ENCODE peak calls at places on chromosome 3, in eight cellular contexts. D is testis, M is esophagus muscularis mucosa, Q is adrenal gland, O is Peyer's patch, T is IMR-90, I is breast epithelium, J is stomach. C is an unnamed sample.

GRCh38 chr3:126480864-126481263 is 5.2 kb upstream of the ZXDC start:
- DNase-seq in Q (no peak), I (no peak), J (no peak), T (no peak), D (no peak), O (no peak), M (no peak), C (no peak)

GRCh38 chr3:45507820-45508317 is 86.7 kb upstream of the LIMD1 start:
- DNase-seq in D (peak; percentile 44), O (no peak), I (no peak), J (no peak), Q (peak; percentile 32), T (peak; percentile 87), M (no peak), C (no peak)

GRCh38 chr3:191358929-191359328 is 28.6 kb upstream of the UTS2B start:
- DNase-seq in D (no peak), J (no peak), I (no peak), Q (no peak), O (no peak), M (no peak), T (no peak), C (no peak)

GRCh38 chr3:25783661-25784512 is 644 bp upstream of the NGLY1 start:
- DNase-seq in Q (peak; percentile 59), T (peak; percentile 18), I (peak; percentile 21), O (no peak), D (peak; percentile 62), M (no peak), J (peak; percentile 57), C (peak; percentile 51)

GRCh38 chr3:179148446-179149238 is 485 bp downstream of the PIK3CA start:
- DNase-seq in T (peak; percentile 28), O (peak; percentile 81), Q (peak; percentile 44), D (peak; percentile 41), M (no peak), J (peak; percentile 54), I (no peak), C (peak; percentile 45)

GRCh38 chr3:160401301-160402095 is 2.0 kb downstream of the SMC4 start:
- DNase-seq in M (no peak), O (no peak), Q (peak; percentile 26), D (peak; percentile 83), J (peak; percentile 29), T (peak; percentile 88), I (no peak), C (no peak)

GRCh38 chr3:63655519-63655918 is 3.0 kb downstream of the SNTN start:
- DNase-seq in M (no peak), O (no peak), J (no peak), T (peak; percentile 56), D (no peak), Q (no peak), I (no peak), C (no peak)

GRCh38 chr3:31980530-31981205 is 394 bp downstream of the OSBPL10 start:
- DNase-seq in O (peak; percentile 88), Q (peak; percentile 73), J (peak; percentile 85), M (no peak), T (peak; percentile 54), I (peak; percentile 52), D (peak; percentile 61), C (peak; percentile 81)

GRCh38 chr3:48338635-48339034 is 5.2 kb upstream of the SPINK8 start:
- DNase-seq in M (no peak), O (no peak), J (no peak), D (peak; percentile 14), I (no peak), Q (no peak), T (no peak), C (no peak)

GRCh38 chr3:17645074-17645698 is 97.2 kb downstream of the TBC1D5 start:
- DNase-seq in Q (no peak), O (no peak), J (no peak), T (peak; percentile 76), I (no peak), D (peak; percentile 21), M (no peak), C (peak; percentile 66)

GRCh38 chr3:191120447-191121304 is 78.4 kb upstream of the OSTN start:
- DNase-seq in O (no peak), D (no peak), I (no peak), T (no peak), M (no peak), Q (no peak), J (no peak), C (no peak)

GRCh38 chr3:158213461-158213860 is 103.6 kb downstream of the RSRC1 start:
- DNase-seq in O (no peak), M (no peak), I (no peak), T (no peak), J (no peak), Q (no peak), D (no peak), C (no peak)

GRCh38 chr3:44077267-44077666 is 164.4 kb upstream of the TOPAZ1 start:
- DNase-seq in J (no peak), T (no peak), Q (no peak), M (peak; percentile 86), D (no peak), O (no peak), I (no peak), C (no peak)

GRCh38 chr3:49661281-49661680 is 12.9 kb upstream of the APEH start:
- DNase-seq in Q (peak; percentile 92), M (no peak), I (no peak), J (no peak), D (no peak), O (no peak), T (no peak), C (no peak)

GRCh38 chr3:56769125-56769709 is 32.5 kb downstream of the ARHGEF3 start:
- DNase-seq in M (no peak), D (peak; percentile 48), O (no peak), Q (no peak), T (no peak), I (no peak), J (no peak), C (no peak)

GRCh38 chr3:171753665-171754408 is 56.4 kb downstream of the PLD1 start:
- DNase-seq in J (no peak), I (no peak), T (peak; percentile 86), D (no peak), Q (no peak), M (no peak), O (no peak), C (no peak)

GRCh38 chr3:177960722-177961121 is 575.5 kb upstream of the KCNMB2 start:
- DNase-seq in I (no peak), D (no peak), T (no peak), J (no peak), M (no peak), O (no peak), Q (no peak), C (no peak)

GRCh38 chr3:58025824-58026579 is 17.8 kb downstream of the FLNB start:
- DNase-seq in D (no peak), I (no peak), J (peak; percentile 71), T (peak; percentile 68), M (no peak), Q (peak; percentile 68), O (no peak), C (peak; percentile 74)

GRCh38 chr3:8324727-8325126 is 176.9 kb upstream of the LMCD1 start:
- DNase-seq in O (no peak), D (peak; percentile 87), T (peak; percentile 27), J (peak; percentile 48), I (no peak), M (no peak), Q (peak; percentile 50), C (no peak)

GRCh38 chr3:44914936-44915335 is 40.5 kb downstream of the TGM4 start:
- DNase-seq in I (no peak), O (no peak), T (no peak), Q (peak; percentile 48), J (no peak), M (no peak), D (peak; percentile 50), C (no peak)

GRCh38 chr3:175914785-175915184 is 1055.7 kb downstream of the NAALADL2 start:
- DNase-seq in D (no peak), T (peak; percentile 33), Q (no peak), I (no peak), J (no peak), O (no peak), M (no peak), C (no peak)

GRCh38 chr3:127083778-127084355 is 101.0 kb downstream of the PLXNA1 start:
- DNase-seq in J (no peak), T (no peak), M (no peak), D (no peak), Q (no peak), I (no peak), O (no peak), C (no peak)

GRCh38 chr3:132535575-132536441 is 61.3 kb upstream of the ACKR4 start:
- DNase-seq in M (no peak), I (peak; percentile 38), D (peak; percentile 83), J (peak; percentile 65), O (no peak), Q (peak; percentile 78), T (peak; percentile 90), C (peak; percentile 82)

GRCh38 chr3:190973760-190974159 is 111.3 kb upstream of the GMNC start:
- DNase-seq in D (no peak), Q (no peak), J (no peak), T (no peak), I (no peak), M (no peak), O (no peak), C (no peak)

GRCh38 chr3:9932843-9933560 is 632 bp upstream of the CRELD1 start:
- DNase-seq in J (peak; percentile 83), M (peak; percentile 95), O (peak; percentile 85), I (peak; percentile 84), T (peak; percentile 72), D (peak; percentile 76), Q (peak; percentile 88), C (peak; percentile 81)

GRCh38 chr3:142148871-142149860 is at the start of gene TFDP2:
- DNase-seq in D (peak; percentile 97), M (peak; percentile 95), J (peak; percentile 91), Q (peak; percentile 92), T (peak; percentile 83), O (peak; percentile 95), I (peak; percentile 84), C (peak; percentile 93)
- TF ChIP-seq POLR2A in D (peak; percentile 57), M (no peak), J (peak; percentile 7), Q (peak; percentile 64), T (peak; percentile 49), O (peak; percentile 75), I (peak; percentile 13), C (peak; percentile 74)

DNA sequence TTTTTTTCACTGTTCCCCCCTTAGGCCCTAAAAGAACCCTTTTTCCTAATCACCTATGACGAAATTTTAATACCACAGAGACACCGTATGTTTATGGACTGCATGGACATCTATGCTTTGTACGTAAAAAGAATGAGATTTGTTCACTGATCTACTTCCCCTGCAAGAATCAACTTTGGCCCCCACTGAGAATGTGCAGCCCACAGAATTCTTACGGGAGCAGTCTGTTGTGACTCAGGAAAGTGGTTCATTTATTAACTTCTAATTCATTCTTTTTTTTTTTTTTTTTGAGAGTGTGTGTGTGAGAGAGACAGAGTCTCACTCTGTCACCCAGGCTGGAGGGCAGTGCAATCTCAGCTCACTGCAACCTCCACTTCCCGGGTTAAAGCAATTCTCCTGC is 17.6 kb downstream of the EIF4E3 start:
- DNase-seq in T (peak; percentile 62), O (no peak), M (no peak), Q (no peak), J (no peak), D (no peak), I (no peak), C (no peak)
- H3K27ac ChIP-seq in T (no peak overlapping the region), O (no peak overlapping the region), M (no peak overlapping the region), Q (no peak overlapping the region), J (no peak overlapping the region), D (no peak overlapping the region), I (no peak overlapping the region), C (no peak overlapping the region)

GRCh38 chr3:188840290-188840689 is 331.5 kb upstream of the TPRG1 start:
- DNase-seq in O (no peak), T (no peak), I (no peak), M (no peak), J (no peak), D (no peak), Q (no peak), C (no peak)
- TF ChIP-seq POLR2A in O (no peak), T (no peak), I (no peak), M (no peak), J (no peak), D (no peak), Q (no peak), C (no peak)

GRCh38 chr3:183427206-183428139 is 946 bp downstream of the MCF2L2 start:
- DNase-seq in I (no peak), J (no peak), M (no peak), D (no peak), T (no peak), O (no peak), Q (no peak), C (no peak)
- H3K27ac ChIP-seq in I (no peak overlapping the region), J (no peak overlapping the region), M (peak overlapping the region; percentile 21), D (peak overlapping the region; percentile 53), T (no peak overlapping the region), O (no peak overlapping the region), Q (no peak overlapping the region), C (no peak overlapping the region)